ENCODE peak calls at places on chromosomes 16 and 17, in seven cellular contexts. F, Q, N, H, P, L and K are unnamed samples.

GRCh38 chr17:20156196-20157077 is 147.3 kb downstream of the SPECC1 start:
- DNase-seq in F (no peak), Q (peak; percentile 51), N (peak; percentile 43), H (no peak), P (no peak), L (no peak), K (no peak)

GRCh38 chr16:21101631-21102420 is 48.8 kb downstream of the DNAH3 start:
- DNase-seq in F (no peak), Q (peak; percentile 14), N (no peak), H (no peak), P (no peak), L (no peak), K (no peak)

GRCh38 chr17:69757794-69758430 is 317.1 kb upstream of the KCNJ16 start:
- DNase-seq in F (no peak), Q (peak; percentile 37), N (no peak), H (no peak), P (no peak), L (no peak), K (no peak)

GRCh38 chr17:13337864-13338371 is 263.8 kb downstream of the HS3ST3A1 start:
- DNase-seq in F (no peak), Q (peak; percentile 81), N (peak; percentile 83), H (peak; percentile 36), P (no peak), L (peak; percentile 28), K (peak; percentile 1)

GRCh38 chr17:76382803-76383644 is 1.4 kb upstream of the SPHK1 start:
- DNase-seq in F (no peak), Q (peak; percentile 34), N (no peak), H (peak; percentile 52), P (no peak), L (no peak), K (no peak)

GRCh38 chr17:36602924-36603384 is 1.6 kb downstream of the MRM1 start:
- DNase-seq in F (peak; percentile 54), Q (peak; percentile 76), N (peak; percentile 50), H (peak; percentile 54), P (no peak), L (no peak), K (no peak)

GRCh38 chr16:23365602-23366240 is 63.6 kb downstream of the SCNN1B start:
- DNase-seq in F (no peak), Q (peak; percentile 1), N (no peak), H (no peak), P (no peak), L (no peak), K (no peak)

GRCh38 chr17:31475378-31476162 is 84.1 kb downstream of the RAB11FIP4 start:
- DNase-seq in F (no peak), Q (no peak), N (no peak), H (no peak), P (no peak), L (no peak), K (no peak)

GRCh38 chr16:88681709-88682451 is 4.4 kb downstream of the SNAI3 start:
- DNase-seq in F (no peak), Q (no peak), N (no peak), H (no peak), P (no peak), L (peak; percentile 45), K (no peak)

GRCh38 chr17:7845359-7846062 is 9.4 kb upstream of the TMEM88 start:
- DNase-seq in F (no peak), Q (no peak), N (no peak), H (no peak), P (no peak), L (no peak), K (no peak)

GRCh38 chr16:11916524-11917285 is 949 bp upstream of the GSPT1 start:
- DNase-seq in F (no peak), Q (no peak), N (peak; percentile 83), H (no peak), P (no peak), L (no peak), K (no peak)

GRCh38 chr17:81935709-81936084 is 1.4 kb downstream of the PYCR1 start:
- DNase-seq in F (no peak), Q (no peak), N (no peak), H (no peak), P (no peak), L (no peak), K (no peak)

GRCh38 chr16:82630219-82630618 is 3.5 kb downstream of the CDH13 start:
- DNase-seq in F (no peak), Q (peak; percentile 33), N (no peak), H (no peak), P (no peak), L (no peak), K (no peak)

GRCh38 chr16:51057969-51058337 is 93.1 kb downstream of the SALL1 start:
- DNase-seq in F (no peak), Q (no peak), N (no peak), H (no peak), P (no peak), L (peak; percentile 79), K (no peak)

GRCh38 chr16:20300312-20301097 is 26.8 kb downstream of the GP2 start:
- DNase-seq in F (no peak), Q (peak; percentile 69), N (peak; percentile 88), H (peak; percentile 50), P (peak; percentile 8), L (peak; percentile 37), K (peak; percentile 26)

GRCh38 chr17:78442648-78443128 is 64.2 kb downstream of the PGS1 start:
- DNase-seq in F (no peak), Q (peak; percentile 53), N (no peak), H (no peak), P (no peak), L (no peak), K (no peak)

GRCh38 chr16:17927015-17927414 is 409.5 kb downstream of the NPIPA8 start:
- DNase-seq in F (no peak), Q (no peak), N (no peak), H (no peak), P (no peak), L (no peak), K (no peak)

GRCh38 chr16:83826146-83826913 is 18.6 kb downstream of the HSBP1 start:
- DNase-seq in F (peak; percentile 37), Q (peak; percentile 80), N (peak; percentile 56), H (peak; percentile 91), P (peak; percentile 37), L (peak; percentile 66), K (peak; percentile 37)

GRCh38 chr16:57647136-57647875 is 18.9 kb downstream of the ADGRG1 start:
- DNase-seq in F (no peak), Q (peak; percentile 81), N (no peak), H (no peak), P (no peak), L (no peak), K (no peak)

GRCh38 chr17:63544467-63545301 is 5.6 kb upstream of the DCAF7 start:
- DNase-seq in F (no peak), Q (no peak), N (no peak), H (no peak), P (no peak), L (no peak), K (no peak)

GRCh38 chr16:2507679-2508064 is 6.1 kb upstream of the ATP6V0C start:
- DNase-seq in F (no peak), Q (no peak), N (no peak), H (no peak), P (no peak), L (no peak), K (no peak)

GRCh38 chr16:1145383-1146100 is 7.4 kb upstream of the CACNA1H start:
- DNase-seq in F (no peak), Q (no peak), N (peak; percentile 57), H (no peak), P (no peak), L (no peak), K (no peak)

GRCh38 chr16:59088401-59088800 is 354.3 kb upstream of the GOT2 start:
- DNase-seq in F (no peak), Q (no peak), N (no peak), H (no peak), P (no peak), L (no peak), K (no peak)

GRCh38 chr17:54891176-54891821 is 9.4 kb upstream of the TOM1L1 start:
- DNase-seq in F (no peak), Q (peak; percentile 88), N (peak; percentile 35), H (peak; percentile 9), P (no peak), L (peak; percentile 36), K (no peak)

GRCh38 chr16:56389554-56389953 is 35.8 kb downstream of the AMFR start:
- DNase-seq in F (no peak), Q (peak; percentile 59), N (no peak), H (no peak), P (no peak), L (no peak), K (no peak)

GRCh38 chr16:1645914-1646525 is 32.1 kb upstream of the JPT2 start:
- DNase-seq in F (no peak), Q (peak; percentile 33), N (no peak), H (no peak), P (no peak), L (no peak), K (no peak)

GRCh38 chr16:1362807-1363206 is 11.1 kb downstream of the GNPTG start:
- DNase-seq in F (no peak), Q (no peak), N (no peak), H (no peak), P (no peak), L (no peak), K (no peak)

GRCh38 chr17:27807567-27808470 is 7.5 kb upstream of the NOS2 start:
- DNase-seq in F (peak; percentile 9), Q (peak; percentile 27), N (peak; percentile 36), H (no peak), P (no peak), L (no peak), K (no peak)

GRCh38 chr17:46962374-46962790 is 16.7 kb downstream of the RPRML start:
- DNase-seq in F (no peak), Q (no peak), N (no peak), H (no peak), P (no peak), L (no peak), K (no peak)

GRCh38 chr17:39694593-39694992 is 5.3 kb upstream of the ERBB2 start:
- DNase-seq in F (no peak), Q (no peak), N (no peak), H (no peak), P (no peak), L (no peak), K (no peak)

GRCh38 chr17:61118871-61119270 is 280.8 kb upstream of the TBX2 start:
- DNase-seq in F (no peak), Q (no peak), N (no peak), H (no peak), P (no peak), L (no peak), K (no peak)

GRCh38 chr16:35197656-35198055 is 1738.2 kb downstream of the TP53TG3F start:
- DNase-seq in F (no peak), Q (no peak), N (no peak), H (no peak), P (no peak), L (no peak), K (no peak)